ENCODE peak calls at places on chromosomes 11 and 22, in ten cellular contexts. I is HFFc6, U is heart right ventricle, X is bronchial epithelial cell, A is progenitor cell of endocrine pancreas, P is fibroblast of the aortic adventitia, Y is dorsolateral prefrontal cortex, R is body of pancreas, F is MM.1S, B is AG04449. S is an unnamed sample.

GRCh38 chr22:20979243-20979809 is 2.8 kb upstream of the LZTR1 start:
- DNase-seq in B (no peak), Y (peak), R (peak), U (peak), F (no peak), P (peak), X (peak), A (peak), I (no peak), S (no peak)

GRCh38 chr11:130631119-130631518 is 182.7 kb downstream of the ADAMTS15 start:
- DNase-seq in I (peak), P (peak), A (no peak), R (no peak), F (no peak), B (no peak), Y (no peak), U (no peak), X (peak), S (no peak)

GRCh38 chr11:116396332-116396731 is 376.5 kb downstream of the BUD13 start:
- DNase-seq in R (no peak), F (no peak), A (no peak), I (no peak), X (no peak), Y (no peak), P (no peak), B (no peak), U (no peak), S (no peak)

GRCh38 chr11:118620529-118621070 is 13.2 kb downstream of the PHLDB1 start:
- DNase-seq in P (no peak), F (no peak), I (no peak), X (no peak), U (peak), Y (no peak), B (no peak), A (no peak), R (no peak), S (no peak)

GRCh38 chr11:18527512-18527911 is 770 bp upstream of the TSG101 start:
- DNase-seq in U (no peak), I (peak), B (no peak), F (peak), R (no peak), X (peak), A (no peak), Y (no peak), P (peak), S (no peak)

GRCh38 chr11:3970101-3970500 is 114.6 kb downstream of the STIM1 start:
- DNase-seq in F (no peak), R (no peak), I (no peak), B (no peak), Y (no peak), X (no peak), U (no peak), P (no peak), A (no peak), S (no peak)

GRCh38 chr11:130204703-130205095 is 45.1 kb downstream of the ST14 start:
- DNase-seq in F (no peak), R (peak), Y (no peak), U (no peak), B (no peak), X (no peak), I (no peak), A (no peak), P (no peak), S (no peak)

GRCh38 chr22:39610766-39611165 is 40.2 kb downstream of the CACNA1I start:
- DNase-seq in F (no peak), U (no peak), Y (no peak), B (no peak), R (no peak), I (no peak), X (no peak), P (no peak), A (no peak), S (no peak)

GRCh38 chr11:78698612-78699011 is 123.9 kb upstream of the NARS2 start:
- DNase-seq in X (peak), I (peak), B (peak), P (peak), R (peak), Y (no peak), U (peak), A (no peak), F (no peak), S (no peak)

GRCh38 chr11:95908826-95909225 is 15.1 kb downstream of the MTMR2 start:
- DNase-seq in U (no peak), I (peak), F (no peak), P (peak), B (no peak), Y (no peak), R (no peak), A (no peak), X (peak), S (no peak)

GRCh38 chr11:129376658-129377341 is 1.2 kb downstream of the BARX2 start:
- DNase-seq in U (no peak), Y (no peak), B (no peak), I (no peak), A (no peak), F (no peak), R (no peak), X (no peak), P (no peak), S (no peak)

GRCh38 chr11:68449951-68450350 is 10.6 kb upstream of the PPP6R3 start:
- DNase-seq in A (no peak), Y (no peak), P (no peak), B (no peak), F (no peak), I (no peak), X (no peak), R (no peak), U (peak), S (no peak)

GRCh38 chr11:43697679-43698078 is 17.1 kb downstream of the HSD17B12 start:
- DNase-seq in B (no peak), A (no peak), U (no peak), Y (no peak), P (peak), R (no peak), F (no peak), I (no peak), X (no peak), S (no peak)

GRCh38 chr11:121540627-121541026 is 87.9 kb upstream of the SORL1-AS1 start:
- DNase-seq in I (no peak), Y (no peak), R (no peak), U (no peak), X (peak), A (no peak), B (no peak), P (no peak), F (no peak), S (no peak)

GRCh38 chr11:78406568-78407196 is 10.9 kb downstream of the GAB2 start:
- DNase-seq in Y (no peak), I (no peak), B (no peak), A (no peak), F (no peak), X (peak), U (no peak), P (no peak), R (no peak), S (no peak)

GRCh38 chr11:92269021-92269420 is 44.4 kb downstream of the FAT3 start:
- DNase-seq in I (peak), A (no peak), B (peak), R (no peak), Y (no peak), X (peak), F (no peak), U (no peak), P (peak), S (no peak)

GRCh38 chr11:111045874-111046273 is 199.7 kb upstream of the POU2AF2 start:
- DNase-seq in U (no peak), P (no peak), B (no peak), R (no peak), Y (no peak), A (no peak), X (no peak), I (no peak), F (no peak), S (no peak)

GRCh38 chr22:19763141-19764049 is 2.8 kb downstream of the TBX1 start:
- DNase-seq in Y (no peak), B (no peak), F (no peak), X (no peak), R (no peak), U (no peak), I (no peak), P (no peak), A (no peak), S (no peak)

GRCh38 chr22:27918351-27919221 is 470 bp downstream of the PITPNB start:
- DNase-seq in R (peak), B (no peak), A (peak), P (peak), I (peak), F (peak), Y (peak), X (peak), U (peak), S (no peak)

GRCh38 chr11:36565033-36565610 is 2.7 kb upstream of the RAG1 start:
- DNase-seq in Y (no peak), U (no peak), X (no peak), F (no peak), B (no peak), R (no peak), I (no peak), P (no peak), A (no peak), S (no peak)

GRCh38 chr11:123431619-123432018 is 1.6 kb downstream of the GRAMD1B start:
- DNase-seq in R (no peak), P (no peak), Y (no peak), I (no peak), A (no peak), B (no peak), F (no peak), U (no peak), X (peak), S (no peak)

GRCh38 chr11:64181506-64182411 is 4.2 kb upstream of the STIP1 start:
- DNase-seq in F (peak), A (peak), U (peak), B (peak), X (peak), Y (peak), I (peak), R (peak), P (peak), S (no peak)

GRCh38 chr11:70779433-70780245 is 381.3 kb downstream of the CTTN start:
- DNase-seq in P (no peak), I (no peak), X (no peak), F (no peak), R (no peak), B (no peak), U (no peak), A (no peak), Y (no peak), S (no peak)

GRCh38 chr11:134730596-134731538 is 318.8 kb upstream of the B3GAT1 start:
- DNase-seq in I (no peak), U (no peak), Y (no peak), F (no peak), B (no peak), A (no peak), R (no peak), P (no peak), X (no peak), S (no peak)

GRCh38 chr11:47415949-47416472 is 7.6 kb downstream of the SLC39A13 start:
- DNase-seq in X (peak), I (peak), R (peak), F (no peak), P (peak), A (no peak), B (no peak), U (peak), Y (no peak), S (no peak)

GRCh38 chr11:69352715-69353325 is 58.9 kb downstream of the MYEOV start:
- DNase-seq in R (no peak), X (peak), Y (no peak), U (no peak), I (peak), A (no peak), P (peak), B (peak), F (no peak), S (no peak)

GRCh38 chr11:115965754-115966504 is 461.7 kb upstream of the CADM1 start:
- DNase-seq in U (peak), R (peak), X (no peak), A (no peak), F (no peak), B (no peak), P (no peak), Y (no peak), I (no peak), S (no peak)

GRCh38 chr11:28107331-28107725 is 628 bp downstream of the KIF18A start:
- DNase-seq in A (no peak), B (no peak), U (no peak), F (peak), R (no peak), I (no peak), Y (no peak), X (peak), P (no peak), S (no peak)

GRCh38 chr11:87355614-87356013 is 317.9 kb downstream of the TMEM135 start:
- DNase-seq in X (no peak), B (no peak), A (no peak), R (no peak), I (no peak), P (peak), U (no peak), Y (no peak), F (peak), S (no peak)

GRCh38 chr22:27576815-27577564 is 224.6 kb downstream of the MN1 start:
- DNase-seq in A (no peak), F (no peak), Y (no peak), P (peak), U (peak), X (peak), R (no peak), I (no peak), B (no peak), S (no peak)

GRCh38 chr22:32202539-32203180 is 2.2 kb downstream of the RFPL2 start:
- DNase-seq in A (peak), P (peak), Y (peak), U (peak), X (peak), R (peak), I (peak), B (no peak), F (peak), S (no peak)

GRCh38 chr11:20876738-20877137 is 207.4 kb downstream of the NELL1 start:
- DNase-seq in A (no peak), Y (no peak), P (no peak), F (no peak), U (no peak), X (no peak), B (no peak), R (no peak), I (no peak), S (no peak)

GRCh38 chr11:12235945-12236743 is 125.8 kb downstream of the MICAL2 start:
- DNase-seq in U (no peak), A (no peak), P (peak), R (peak), F (peak), B (no peak), I (peak), Y (no peak), X (peak), S (no peak)

GRCh38 chr11:12234216-12234615 is 123.8 kb downstream of the MICAL2 start:
- DNase-seq in F (no peak), A (no peak), U (no peak), I (no peak), X (no peak), R (no peak), B (no peak), P (no peak), Y (no peak), S (no peak)

GRCh38 chr11:12235080-12235479 is 124.7 kb downstream of the MICAL2 start:
- DNase-seq in U (no peak), F (no peak), B (no peak), Y (no peak), X (no peak), R (no peak), I (no peak), A (no peak), P (no peak), S (no peak)

GRCh38 chr11:12236744-12237101 is 126.3 kb downstream of the MICAL2 start:
- DNase-seq in A (no peak), R (no peak), I (no peak), U (no peak), B (no peak), Y (no peak), P (no peak), X (no peak), F (no peak), S (no peak)

DNA sequence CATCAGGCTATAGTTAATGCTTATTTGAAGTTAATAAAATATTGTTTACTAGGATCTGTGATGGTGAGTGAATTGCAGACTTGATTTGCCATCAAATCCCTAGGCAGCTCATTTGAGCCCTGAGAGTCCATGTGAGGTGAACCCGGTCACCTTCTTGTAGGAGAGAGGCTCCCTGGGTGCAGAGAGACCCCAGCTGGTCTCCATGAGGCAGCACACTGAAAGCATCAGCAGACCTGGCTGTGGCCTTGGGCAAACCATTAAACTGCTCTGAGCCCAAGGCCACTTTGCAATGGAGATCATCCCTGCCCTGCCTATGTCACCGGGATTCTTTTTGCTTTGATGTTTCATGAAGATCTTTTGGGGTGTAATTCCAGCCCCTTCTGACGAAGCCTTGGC is 125.2 kb downstream of the MICAL2 start:
- DNase-seq in P (no peak), F (no peak), A (no peak), I (no peak), X (no peak), U (no peak), B (no peak), Y (no peak), R (no peak), S (no peak)
- TF ChIP-seq CTCF in P (no peak), F (no peak), A (no peak), I (peak), X (no peak), U (no peak), B (peak), Y (no peak), R (peak), S (no peak)

GRCh38 chr11:94873910-94874575 is 99.3 kb downstream of the CWC15 start:
- DNase-seq in F (no peak), U (no peak), R (no peak), Y (no peak), A (no peak), B (no peak), I (no peak), X (no peak), P (peak), S (no peak)
- TF ChIP-seq CTCF in F (no peak), U (no peak), R (no peak), Y (no peak), A (no peak), B (no peak), I (no peak), X (no peak), P (peak), S (no peak)

GRCh38 chr11:114026355-114026754 is 33.2 kb upstream of the ZBTB16 start:
- DNase-seq in I (no peak), U (no peak), X (peak), P (peak), R (peak), B (no peak), F (peak), Y (no peak), A (no peak), S (no peak)
- TF ChIP-seq CTCF in I (peak), U (no peak), X (no peak), P (peak), R (no peak), B (no peak), F (peak), Y (no peak), A (peak), S (peak)

DNA sequence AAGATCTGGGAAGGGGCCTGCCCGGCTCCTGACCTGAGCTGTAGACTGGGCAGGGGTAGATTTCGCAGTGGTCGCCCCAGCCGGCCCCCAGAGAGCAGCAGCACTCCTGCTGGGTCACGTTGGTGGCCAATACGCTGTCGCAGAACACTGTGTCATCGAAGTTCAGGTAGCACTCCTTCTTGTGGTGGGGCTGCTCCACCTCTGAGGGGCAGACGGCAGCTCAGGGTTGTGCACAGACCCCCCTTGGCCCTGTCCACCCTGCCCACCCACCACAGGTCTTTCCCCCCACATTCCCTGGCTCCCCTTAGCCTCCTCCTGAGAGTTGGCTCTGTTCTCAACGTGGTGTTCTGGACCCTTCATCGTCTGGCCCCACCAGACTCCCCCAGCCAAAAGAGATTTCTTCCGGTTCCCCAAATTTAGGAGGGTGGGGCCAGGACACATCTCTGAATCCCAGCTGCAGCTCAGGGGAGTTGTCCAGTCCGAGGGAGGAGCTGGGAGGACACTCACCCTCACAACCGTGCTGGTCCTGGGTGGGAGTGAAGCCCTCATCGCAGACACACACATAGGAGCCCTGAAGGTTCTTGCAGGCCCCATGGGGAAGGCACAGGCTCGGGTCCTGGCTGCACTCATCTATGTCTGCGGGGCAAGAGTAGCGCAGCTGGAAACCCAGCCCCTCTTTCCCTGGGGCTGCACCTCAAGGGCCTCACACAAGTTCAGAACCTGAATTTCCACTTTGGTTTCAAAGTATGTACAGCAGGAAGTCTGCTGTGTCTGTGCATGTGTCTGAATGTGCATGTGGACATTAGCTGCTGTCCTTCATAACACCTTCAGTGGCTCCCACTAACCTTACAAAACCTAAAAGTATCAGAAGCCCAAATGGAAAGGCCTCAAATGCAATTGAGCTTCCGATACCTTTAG is 16.5 kb downstream of the SCYL1 start:
- DNase-seq in Y (no peak), A (no peak), U (no peak), X (peak), P (no peak), R (no peak), I (no peak), B (no peak), F (no peak), S (no peak)
- TF ChIP-seq CTCF in Y (no peak), A (no peak), U (no peak), X (no peak), P (no peak), R (no peak), I (no peak), B (no peak), F (no peak), S (no peak)

GRCh38 chr11:77073328-77074001 is 6.7 kb downstream of the CAPN5 start:
- DNase-seq in A (no peak), U (peak), I (peak), B (peak), R (peak), F (no peak), P (peak), X (peak), Y (peak), S (peak)
- TF ChIP-seq CTCF in A (no peak), U (peak), I (peak), B (peak), R (peak), F (no peak), P (peak), X (peak), Y (no peak), S (no peak)

DNA sequence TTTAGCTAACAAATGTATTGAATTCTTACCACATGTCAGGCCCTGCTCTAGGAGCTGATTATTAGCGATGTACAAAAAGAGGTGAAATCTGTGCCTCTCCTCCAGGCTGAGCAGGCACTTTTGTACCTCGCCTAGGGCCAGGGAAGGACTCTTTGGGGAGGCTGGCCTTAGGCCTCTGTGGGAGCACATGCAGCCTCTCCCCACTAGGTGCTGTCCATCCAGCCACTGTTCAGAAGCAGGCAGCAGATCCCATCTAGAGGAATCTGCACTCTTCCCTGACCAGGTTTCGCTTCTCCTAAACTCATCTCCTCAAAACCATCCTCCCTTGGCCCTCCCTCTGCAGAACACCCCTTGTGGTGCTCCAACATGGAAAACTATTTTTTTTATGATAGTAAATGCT is 51.9 kb upstream of the WT1 start:
- DNase-seq in B (no peak), X (no peak), A (peak), Y (no peak), R (no peak), U (no peak), F (no peak), I (no peak), P (no peak), S (no peak)
- TF ChIP-seq CTCF in B (peak), X (peak), A (peak), Y (no peak), R (no peak), U (peak), F (no peak), I (peak), P (no peak), S (no peak)

GRCh38 chr22:45082795-45083194 is 73.0 kb upstream of the PHF21B start:
- DNase-seq in A (no peak), X (no peak), Y (no peak), F (no peak), B (no peak), P (peak), U (no peak), I (no peak), R (no peak), S (no peak)
- TF ChIP-seq CTCF in A (peak), X (peak), Y (no peak), F (peak), B (peak), P (peak), U (no peak), I (peak), R (no peak), S (peak)